ENCODE peak calls at places on chromosomes 1 and 21, in eight cellular contexts. One of them, this sample, is unnamed.

GRCh38 chr1:87180682-87181081 is 148.0 kb upstream of the LMO4 start:
- DNase-seq in heart right ventricle: peak; percentile 19
- DNase-seq in effector memory CD8-positive, alpha-beta T cell: no peak
- DNase-seq in cerebellar nuclear complex: no peak
- DNase-seq in choroid plexus epithelial cell: no peak
- DNase-seq in M059J: no peak
- DNase-seq in NCI-H1436 treated with DMSO at 0.1 percent for 48 hours: no peak
- DNase-seq in NCI-H1694 treated with DMSO at 0.1 percent for 48 hours: no peak
- DNase-seq in this sample: no peak

GRCh38 chr1:76426606-76427005 is 352.1 kb downstream of the ST6GALNAC3 start:
- DNase-seq in heart right ventricle: no peak
- DNase-seq in M059J: no peak
- DNase-seq in NCI-H1436 treated with DMSO at 0.1 percent for 48 hours: no peak
- DNase-seq in NCI-H1694 treated with DMSO at 0.1 percent for 48 hours: no peak
- DNase-seq in cerebellar nuclear complex: no peak
- DNase-seq in choroid plexus epithelial cell: peak; percentile 68
- DNase-seq in effector memory CD8-positive, alpha-beta T cell: no peak
- DNase-seq in this sample: no peak

GRCh38 chr1:154784416-154784815 is 85.7 kb downstream of the KCNN3 start:
- DNase-seq in NCI-H1436 treated with DMSO at 0.1 percent for 48 hours: no peak
- DNase-seq in NCI-H1694 treated with DMSO at 0.1 percent for 48 hours: no peak
- DNase-seq in choroid plexus epithelial cell: no peak
- DNase-seq in heart right ventricle: no peak
- DNase-seq in M059J: no peak
- DNase-seq in cerebellar nuclear complex: no peak
- DNase-seq in effector memory CD8-positive, alpha-beta T cell: no peak
- DNase-seq in this sample: no peak

GRCh38 chr1:173603056-173603591 is at the start of gene SLC9C2:
- DNase-seq in M059J: peak; percentile 7
- DNase-seq in heart right ventricle: no peak
- DNase-seq in NCI-H1436 treated with DMSO at 0.1 percent for 48 hours: no peak
- DNase-seq in choroid plexus epithelial cell: peak; percentile 89
- DNase-seq in effector memory CD8-positive, alpha-beta T cell: no peak
- DNase-seq in cerebellar nuclear complex: no peak
- DNase-seq in NCI-H1694 treated with DMSO at 0.1 percent for 48 hours: no peak
- DNase-seq in this sample: no peak

GRCh38 chr1:39427912-39428311 is 63.5 kb upstream of the BMP8A start:
- DNase-seq in cerebellar nuclear complex: no peak
- DNase-seq in NCI-H1694 treated with DMSO at 0.1 percent for 48 hours: no peak
- DNase-seq in NCI-H1436 treated with DMSO at 0.1 percent for 48 hours: no peak
- DNase-seq in M059J: no peak
- DNase-seq in heart right ventricle: no peak
- DNase-seq in effector memory CD8-positive, alpha-beta T cell: no peak
- DNase-seq in choroid plexus epithelial cell: no peak
- DNase-seq in this sample: no peak

GRCh38 chr1:44489481-44489880 is 84.4 kb downstream of the RNF220 start:
- DNase-seq in M059J: peak; percentile 56
- DNase-seq in NCI-H1694 treated with DMSO at 0.1 percent for 48 hours: no peak
- DNase-seq in cerebellar nuclear complex: no peak
- DNase-seq in heart right ventricle: no peak
- DNase-seq in effector memory CD8-positive, alpha-beta T cell: no peak
- DNase-seq in NCI-H1436 treated with DMSO at 0.1 percent for 48 hours: no peak
- DNase-seq in choroid plexus epithelial cell: peak; percentile 84
- DNase-seq in this sample: no peak

GRCh38 chr1:57616906-57617305 is 193.0 kb upstream of the DAB1 start:
- DNase-seq in effector memory CD8-positive, alpha-beta T cell: no peak
- DNase-seq in heart right ventricle: peak; percentile 20
- DNase-seq in choroid plexus epithelial cell: no peak
- DNase-seq in NCI-H1436 treated with DMSO at 0.1 percent for 48 hours: no peak
- DNase-seq in NCI-H1694 treated with DMSO at 0.1 percent for 48 hours: no peak
- DNase-seq in M059J: no peak
- DNase-seq in cerebellar nuclear complex: no peak
- DNase-seq in this sample: no peak

GRCh38 chr21:44551290-44552015 is at the start of gene KRTAP10-2:
- DNase-seq in NCI-H1694 treated with DMSO at 0.1 percent for 48 hours: no peak
- DNase-seq in M059J: no peak
- DNase-seq in cerebellar nuclear complex: no peak
- DNase-seq in choroid plexus epithelial cell: no peak
- DNase-seq in NCI-H1436 treated with DMSO at 0.1 percent for 48 hours: no peak
- DNase-seq in effector memory CD8-positive, alpha-beta T cell: no peak
- DNase-seq in heart right ventricle: no peak
- DNase-seq in this sample: no peak

GRCh38 chr1:61253059-61253735 is 170.8 kb downstream of the NFIA start:
- DNase-seq in heart right ventricle: peak; percentile 44
- DNase-seq in cerebellar nuclear complex: no peak
- DNase-seq in effector memory CD8-positive, alpha-beta T cell: peak; percentile 22
- DNase-seq in NCI-H1694 treated with DMSO at 0.1 percent for 48 hours: peak; percentile 27
- DNase-seq in choroid plexus epithelial cell: peak; percentile 94
- DNase-seq in NCI-H1436 treated with DMSO at 0.1 percent for 48 hours: no peak
- DNase-seq in M059J: peak; percentile 4
- DNase-seq in this sample: peak; percentile 4

GRCh38 chr1:180277476-180278192 is 47.6 kb downstream of the LHX4 start:
- DNase-seq in heart right ventricle: no peak
- DNase-seq in NCI-H1436 treated with DMSO at 0.1 percent for 48 hours: no peak
- DNase-seq in effector memory CD8-positive, alpha-beta T cell: no peak
- DNase-seq in choroid plexus epithelial cell: no peak
- DNase-seq in NCI-H1694 treated with DMSO at 0.1 percent for 48 hours: no peak
- DNase-seq in M059J: no peak
- DNase-seq in cerebellar nuclear complex: no peak
- DNase-seq in this sample: no peak

GRCh38 chr1:6574025-6574620 is 5.7 kb upstream of the ZBTB48 start:
- DNase-seq in cerebellar nuclear complex: no peak
- DNase-seq in NCI-H1694 treated with DMSO at 0.1 percent for 48 hours: no peak
- DNase-seq in NCI-H1436 treated with DMSO at 0.1 percent for 48 hours: no peak
- DNase-seq in heart right ventricle: no peak
- DNase-seq in effector memory CD8-positive, alpha-beta T cell: no peak
- DNase-seq in choroid plexus epithelial cell: peak; percentile 54
- DNase-seq in M059J: no peak
- DNase-seq in this sample: no peak

GRCh38 chr1:96370752-96371151 is 350.8 kb upstream of the PTBP2 start:
- DNase-seq in cerebellar nuclear complex: no peak
- DNase-seq in NCI-H1436 treated with DMSO at 0.1 percent for 48 hours: no peak
- DNase-seq in M059J: peak; percentile 95
- DNase-seq in NCI-H1694 treated with DMSO at 0.1 percent for 48 hours: no peak
- DNase-seq in heart right ventricle: no peak
- DNase-seq in effector memory CD8-positive, alpha-beta T cell: no peak
- DNase-seq in choroid plexus epithelial cell: peak; percentile 90
- DNase-seq in this sample: no peak